ENCODE peak calls at places on chromosomes 13 and 19, in eight cellular contexts. One of them, this sample, is unnamed.

GRCh38 chr13:80873589-80873988 is 532.7 kb upstream of the SPRY2 start:
- DNase-seq in AG04449: no peak
- DNase-seq in left ventricle myocardium inferior: no peak
- DNase-seq in upper lobe of right lung: no peak
- DNase-seq in right atrium auricular region: no peak
- DNase-seq in hepatocyte: no peak
- DNase-seq in HCT116: no peak
- DNase-seq in ascending aorta: no peak
- DNase-seq in this sample: no peak

GRCh38 chr13:47564041-47564440 is 437.0 kb downstream of the SUCLA2 start:
- DNase-seq in ascending aorta: no peak
- DNase-seq in left ventricle myocardium inferior: no peak
- DNase-seq in hepatocyte: no peak
- DNase-seq in HCT116: no peak
- DNase-seq in AG04449: no peak
- DNase-seq in upper lobe of right lung: no peak
- DNase-seq in right atrium auricular region: no peak
- DNase-seq in this sample: no peak

GRCh38 chr19:31969955-31970545 is 375.4 kb upstream of the ZNF507 start:
- DNase-seq in hepatocyte: peak
- DNase-seq in HCT116: no peak
- DNase-seq in upper lobe of right lung: no peak
- DNase-seq in AG04449: no peak
- DNase-seq in left ventricle myocardium inferior: no peak
- DNase-seq in right atrium auricular region: no peak
- DNase-seq in ascending aorta: no peak
- DNase-seq in this sample: no peak

GRCh38 chr13:25247345-25247744 is 39.9 kb downstream of the MTMR6 start:
- DNase-seq in upper lobe of right lung: no peak
- DNase-seq in HCT116: no peak
- DNase-seq in ascending aorta: no peak
- DNase-seq in AG04449: no peak
- DNase-seq in hepatocyte: no peak
- DNase-seq in left ventricle myocardium inferior: no peak
- DNase-seq in right atrium auricular region: no peak
- DNase-seq in this sample: peak

GRCh38 chr13:94054159-94054558 is 425.3 kb downstream of the DCT start:
- DNase-seq in hepatocyte: no peak
- DNase-seq in right atrium auricular region: no peak
- DNase-seq in left ventricle myocardium inferior: no peak
- DNase-seq in HCT116: no peak
- DNase-seq in ascending aorta: no peak
- DNase-seq in upper lobe of right lung: no peak
- DNase-seq in AG04449: no peak
- DNase-seq in this sample: no peak

GRCh38 chr13:49296659-49297058 is 48.9 kb downstream of the CDADC1 start:
- DNase-seq in hepatocyte: no peak
- DNase-seq in HCT116: no peak
- DNase-seq in left ventricle myocardium inferior: no peak
- DNase-seq in right atrium auricular region: no peak
- DNase-seq in AG04449: no peak
- DNase-seq in ascending aorta: no peak
- DNase-seq in upper lobe of right lung: no peak
- DNase-seq in this sample: no peak

GRCh38 chr19:58054792-58055482 is 4.1 kb upstream of the ZNF135 start:
- DNase-seq in left ventricle myocardium inferior: peak
- DNase-seq in upper lobe of right lung: no peak
- DNase-seq in AG04449: no peak
- DNase-seq in hepatocyte: no peak
- DNase-seq in ascending aorta: no peak
- DNase-seq in HCT116: no peak
- DNase-seq in right atrium auricular region: peak
- DNase-seq in this sample: no peak

GRCh38 chr19:55256562-55257460 is 2.0 kb downstream of the PPP6R1 start:
- DNase-seq in HCT116: no peak
- DNase-seq in hepatocyte: no peak
- DNase-seq in left ventricle myocardium inferior: no peak
- DNase-seq in upper lobe of right lung: no peak
- DNase-seq in ascending aorta: no peak
- DNase-seq in AG04449: no peak
- DNase-seq in right atrium auricular region: no peak
- DNase-seq in this sample: no peak

GRCh38 chr13:79483302-79483701 is 2.3 kb downstream of the NDFIP2 start:
- DNase-seq in left ventricle myocardium inferior: no peak
- DNase-seq in ascending aorta: no peak
- DNase-seq in right atrium auricular region: no peak
- DNase-seq in upper lobe of right lung: no peak
- DNase-seq in AG04449: peak
- DNase-seq in hepatocyte: no peak
- DNase-seq in HCT116: no peak
- DNase-seq in this sample: no peak

GRCh38 chr13:98370806-98371553 is 193.9 kb upstream of the RNF113B start:
- DNase-seq in upper lobe of right lung: no peak
- DNase-seq in HCT116: no peak
- DNase-seq in right atrium auricular region: peak
- DNase-seq in left ventricle myocardium inferior: peak
- DNase-seq in AG04449: peak
- DNase-seq in ascending aorta: no peak
- DNase-seq in hepatocyte: peak
- DNase-seq in this sample: no peak

GRCh38 chr13:97640236-97640635 is 206.3 kb downstream of the RAP2A start:
- DNase-seq in ascending aorta: no peak
- DNase-seq in AG04449: no peak
- DNase-seq in upper lobe of right lung: no peak
- DNase-seq in hepatocyte: no peak
- DNase-seq in HCT116: no peak
- DNase-seq in right atrium auricular region: no peak
- DNase-seq in left ventricle myocardium inferior: no peak
- DNase-seq in this sample: no peak

GRCh38 chr13:37023871-37024270 is 23.3 kb downstream of the EXOSC8 start:
- DNase-seq in right atrium auricular region: no peak
- DNase-seq in left ventricle myocardium inferior: no peak
- DNase-seq in AG04449: no peak
- DNase-seq in upper lobe of right lung: no peak
- DNase-seq in HCT116: no peak
- DNase-seq in ascending aorta: no peak
- DNase-seq in hepatocyte: peak
- DNase-seq in this sample: no peak

GRCh38 chr19:49770529-49770928 is 3.7 kb downstream of the AP2A1 start:
- DNase-seq in HCT116: no peak
- DNase-seq in ascending aorta: no peak
- DNase-seq in upper lobe of right lung: no peak
- DNase-seq in hepatocyte: no peak
- DNase-seq in right atrium auricular region: no peak
- DNase-seq in left ventricle myocardium inferior: no peak
- DNase-seq in AG04449: no peak
- DNase-seq in this sample: no peak

DNA sequence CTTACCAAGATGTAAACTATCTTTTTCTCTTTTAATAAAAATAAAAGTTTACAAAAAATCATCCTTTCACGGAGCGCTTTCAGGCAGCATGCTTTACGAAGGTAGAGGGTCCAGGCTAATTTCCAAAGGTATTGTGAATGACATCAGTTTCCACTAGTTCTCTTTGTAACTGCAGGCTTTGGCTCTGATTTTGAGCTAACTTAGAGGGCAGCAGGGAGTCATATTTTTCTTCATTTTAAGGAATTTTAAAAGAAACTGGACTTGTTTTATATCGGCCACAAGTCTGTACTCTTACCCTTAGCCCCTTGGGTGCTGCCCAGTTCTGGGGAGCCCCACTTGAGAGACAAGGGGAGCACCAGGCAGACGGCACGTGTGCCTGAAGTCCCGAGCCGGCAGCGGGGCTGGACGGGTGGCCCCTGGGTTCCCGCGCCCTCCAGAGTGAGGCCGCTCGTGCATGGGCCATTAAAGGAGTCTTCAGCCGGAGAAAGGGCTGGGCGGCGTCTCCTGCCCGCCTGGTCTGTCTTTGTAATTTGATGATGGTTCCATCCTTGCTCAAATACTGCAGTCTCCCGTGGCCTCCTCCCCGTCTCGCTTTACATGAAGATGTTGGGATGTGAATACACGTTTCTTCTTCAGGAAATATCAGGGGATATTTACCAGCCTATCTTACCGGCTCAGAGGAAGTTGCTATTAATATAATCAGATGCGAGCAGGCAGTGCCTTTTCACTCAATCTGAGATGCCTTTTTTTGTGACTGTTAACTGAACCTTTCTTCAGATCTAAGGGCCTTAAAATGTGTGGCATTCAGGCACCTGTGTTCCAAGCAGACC is 67.4 kb downstream of the GGACT start:
- DNase-seq in hepatocyte: no peak
- DNase-seq in upper lobe of right lung: no peak
- DNase-seq in AG04449: no peak
- DNase-seq in HCT116: no peak
- DNase-seq in ascending aorta: no peak
- DNase-seq in left ventricle myocardium inferior: no peak
- DNase-seq in right atrium auricular region: no peak
- DNase-seq in this sample: no peak
- TF ChIP-seq CTCF in hepatocyte: no peak
- TF ChIP-seq CTCF in upper lobe of right lung: no peak
- TF ChIP-seq CTCF in AG04449: no peak
- TF ChIP-seq CTCF in HCT116: no peak
- TF ChIP-seq CTCF in ascending aorta: no peak
- TF ChIP-seq CTCF in left ventricle myocardium inferior: no peak
- TF ChIP-seq CTCF in right atrium auricular region: no peak
- TF ChIP-seq CTCF in this sample: no peak

DNA sequence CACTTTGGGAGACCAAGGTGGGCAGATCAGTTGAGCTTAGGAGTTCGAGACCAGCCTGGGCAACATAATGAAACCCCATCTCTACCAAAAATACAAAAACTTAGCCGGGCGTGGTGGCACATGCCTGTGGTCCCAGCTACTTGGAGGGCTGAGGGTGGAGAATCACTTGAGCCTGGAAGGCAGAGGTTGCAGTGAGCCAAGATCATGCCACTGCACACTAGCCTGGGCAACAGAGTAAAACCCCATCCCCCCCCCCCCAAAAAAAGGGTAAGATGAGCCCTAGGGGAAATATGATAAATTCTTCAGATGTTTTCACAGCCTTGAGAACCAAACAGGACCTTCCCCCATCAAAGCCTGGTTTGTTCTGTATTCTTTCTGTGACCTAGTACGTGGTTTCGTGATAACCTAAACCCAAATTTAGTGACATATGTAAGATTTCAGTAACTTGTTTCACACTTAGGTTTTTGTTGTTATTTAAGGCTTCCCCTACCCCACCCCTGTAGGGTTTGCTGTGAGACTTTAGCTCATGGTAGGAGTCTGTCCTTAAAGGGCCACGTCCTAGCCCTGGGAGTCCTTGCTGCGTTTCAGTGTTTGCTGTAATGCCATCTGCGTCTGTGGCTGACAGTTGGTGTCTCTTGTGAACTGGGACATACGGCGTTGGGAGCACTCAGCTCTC is 49.6 kb downstream of the MYO9B start:
- DNase-seq in upper lobe of right lung: no peak
- DNase-seq in ascending aorta: no peak
- DNase-seq in left ventricle myocardium inferior: no peak
- DNase-seq in right atrium auricular region: no peak
- DNase-seq in HCT116: no peak
- DNase-seq in AG04449: no peak
- DNase-seq in hepatocyte: no peak
- DNase-seq in this sample: no peak
- H3K4me3 ChIP-seq in upper lobe of right lung: no peak
- H3K4me3 ChIP-seq in ascending aorta: no peak
- H3K4me3 ChIP-seq in left ventricle myocardium inferior: no peak
- H3K4me3 ChIP-seq in right atrium auricular region: no peak
- H3K4me3 ChIP-seq in HCT116: no peak
- H3K4me3 ChIP-seq in AG04449: no peak
- H3K4me3 ChIP-seq in hepatocyte: no peak
- H3K4me3 ChIP-seq in this sample: no peak

GRCh38 chr19:45423033-45423588 is 606 bp downstream of the ERCC1 start:
- DNase-seq in right atrium auricular region: no peak
- DNase-seq in ascending aorta: no peak
- DNase-seq in AG04449: no peak
- DNase-seq in upper lobe of right lung: no peak
- DNase-seq in left ventricle myocardium inferior: no peak
- DNase-seq in hepatocyte: no peak
- DNase-seq in HCT116: no peak
- DNase-seq in this sample: no peak

GRCh38 chr19:45423589-45424190 is at the start of gene ERCC1:
- DNase-seq in left ventricle myocardium inferior: peak
- DNase-seq in AG04449: no peak
- DNase-seq in right atrium auricular region: peak
- DNase-seq in hepatocyte: peak
- DNase-seq in ascending aorta: peak
- DNase-seq in upper lobe of right lung: peak
- DNase-seq in HCT116: peak
- DNase-seq in this sample: peak

GRCh38 chr19:45424191-45425058 is 708 bp upstream of the ERCC1 start:
- DNase-seq in ascending aorta: peak
- DNase-seq in hepatocyte: peak
- DNase-seq in left ventricle myocardium inferior: peak
- DNase-seq in upper lobe of right lung: peak
- DNase-seq in HCT116: peak
- DNase-seq in AG04449: peak
- DNase-seq in right atrium auricular region: peak
- DNase-seq in this sample: no peak

GRCh38 chr19:45428385-45429231 is 4.9 kb upstream of the ERCC1 start:
- DNase-seq in right atrium auricular region: no peak
- DNase-seq in upper lobe of right lung: no peak
- DNase-seq in hepatocyte: peak
- DNase-seq in AG04449: no peak
- DNase-seq in ascending aorta: no peak
- DNase-seq in left ventricle myocardium inferior: peak
- DNase-seq in HCT116: no peak
- DNase-seq in this sample: no peak
- TF ChIP-seq CTCF in right atrium auricular region: peak
- TF ChIP-seq CTCF in upper lobe of right lung: peak
- TF ChIP-seq CTCF in hepatocyte: peak
- TF ChIP-seq CTCF in AG04449: peak
- TF ChIP-seq CTCF in ascending aorta: peak
- TF ChIP-seq CTCF in left ventricle myocardium inferior: peak
- TF ChIP-seq CTCF in HCT116: peak
- TF ChIP-seq CTCF in this sample: peak

GRCh38 chr19:2291185-2291751 is 9.3 kb upstream of the PEAK3 start:
- DNase-seq in upper lobe of right lung: no peak
- DNase-seq in right atrium auricular region: no peak
- DNase-seq in AG04449: no peak
- DNase-seq in left ventricle myocardium inferior: no peak
- DNase-seq in hepatocyte: no peak
- DNase-seq in HCT116: no peak
- DNase-seq in ascending aorta: no peak
- DNase-seq in this sample: no peak

GRCh38 chr19:2290441-2291184 is 8.6 kb upstream of the PEAK3 start:
- DNase-seq in right atrium auricular region: no peak
- DNase-seq in ascending aorta: no peak
- DNase-seq in upper lobe of right lung: no peak
- DNase-seq in left ventricle myocardium inferior: no peak
- DNase-seq in hepatocyte: no peak
- DNase-seq in HCT116: no peak
- DNase-seq in AG04449: no peak
- DNase-seq in this sample: no peak

GRCh38 chr19:2288743-2289713 is 7.1 kb upstream of the PEAK3 start:
- DNase-seq in HCT116: no peak
- DNase-seq in AG04449: no peak
- DNase-seq in upper lobe of right lung: no peak
- DNase-seq in right atrium auricular region: no peak
- DNase-seq in left ventricle myocardium inferior: no peak
- DNase-seq in ascending aorta: no peak
- DNase-seq in hepatocyte: no peak
- DNase-seq in this sample: no peak

GRCh38 chr19:2288010-2288742 is 6.2 kb upstream of the PEAK3 start:
- DNase-seq in ascending aorta: no peak
- DNase-seq in right atrium auricular region: no peak
- DNase-seq in AG04449: no peak
- DNase-seq in upper lobe of right lung: no peak
- DNase-seq in hepatocyte: no peak
- DNase-seq in HCT116: no peak
- DNase-seq in left ventricle myocardium inferior: no peak
- DNase-seq in this sample: no peak

GRCh38 chr19:2289714-2290435 is 7.9 kb upstream of the PEAK3 start:
- DNase-seq in hepatocyte: no peak
- DNase-seq in left ventricle myocardium inferior: peak
- DNase-seq in right atrium auricular region: no peak
- DNase-seq in HCT116: no peak
- DNase-seq in ascending aorta: no peak
- DNase-seq in AG04449: no peak
- DNase-seq in upper lobe of right lung: peak
- DNase-seq in this sample: no peak
- H3K4me3 ChIP-seq in hepatocyte: no peak
- H3K4me3 ChIP-seq in left ventricle myocardium inferior: peak
- H3K4me3 ChIP-seq in right atrium auricular region: peak
- H3K4me3 ChIP-seq in HCT116: no peak
- H3K4me3 ChIP-seq in ascending aorta: peak
- H3K4me3 ChIP-seq in AG04449: no peak
- H3K4me3 ChIP-seq in upper lobe of right lung: peak
- H3K4me3 ChIP-seq in this sample: no peak

This sample was measured in retinal pigment epithelial cell.